ENCODE peak calls at places on chromosomes 7 and 10, in nine cellular contexts. M, R, P, O, U, B, K, D and E are unnamed samples.

GRCh38 chr7:46003896-46004875 is 83.1 kb upstream of the IGFBP3 start:
- DNase-seq in M (no peak), R (peak), P (peak), O (peak), U (no peak), B (no peak), K (no peak), D (no peak), E (no peak)

GRCh38 chr7:37484460-37485063 is 35.9 kb upstream of the ELMO1 start:
- DNase-seq in M (no peak), R (no peak), P (no peak), O (peak), U (no peak), B (no peak), K (no peak), D (no peak), E (no peak)

GRCh38 chr10:87095241-87095945 is 387 bp downstream of the SHLD2 start:
- DNase-seq in M (peak), R (no peak), P (peak), O (peak), U (peak), B (peak), K (peak), D (peak), E (peak)

GRCh38 chr7:152850420-152850819 is 90.9 kb downstream of the ACTR3B start:
- DNase-seq in M (no peak), R (no peak), P (peak), O (no peak), U (no peak), B (no peak), K (no peak), D (no peak), E (no peak)

GRCh38 chr7:142878315-142878714 is 7.2 kb downstream of the TRPV6 start:
- DNase-seq in M (no peak), R (no peak), P (no peak), O (no peak), U (no peak), B (no peak), K (no peak), D (no peak), E (no peak)

GRCh38 chr10:101485681-101486554 is 102.1 kb downstream of the POLL start:
- DNase-seq in M (peak), R (no peak), P (no peak), O (no peak), U (no peak), B (no peak), K (peak), D (peak), E (no peak)

GRCh38 chr7:112798199-112799159 is 8.3 kb upstream of the TMEM168 start:
- DNase-seq in M (no peak), R (no peak), P (no peak), O (no peak), U (no peak), B (no peak), K (no peak), D (no peak), E (no peak)

GRCh38 chr10:94104316-94105060 is 110.8 kb downstream of the PLCE1 start:
- DNase-seq in M (no peak), R (no peak), P (no peak), O (peak), U (no peak), B (no peak), K (no peak), D (no peak), E (no peak)

GRCh38 chr10:62047960-62048383 is 146.5 kb downstream of the ARID5B start:
- DNase-seq in M (no peak), R (no peak), P (no peak), O (peak), U (peak), B (no peak), K (no peak), D (no peak), E (no peak)

GRCh38 chr10:123870260-123870659 is 21.3 kb downstream of the CPXM2 start:
- DNase-seq in M (no peak), R (no peak), P (no peak), O (peak), U (no peak), B (no peak), K (no peak), D (no peak), E (no peak)

GRCh38 chr10:90675621-90676020 is 182.2 kb downstream of the HTR7 start:
- DNase-seq in M (no peak), R (no peak), P (no peak), O (peak), U (no peak), B (no peak), K (no peak), D (no peak), E (no peak)

GRCh38 chr10:75617485-75618155 is 186.2 kb downstream of the LRMDA start:
- DNase-seq in M (no peak), R (no peak), P (no peak), O (no peak), U (no peak), B (no peak), K (no peak), D (no peak), E (peak)

GRCh38 chr10:69880301-69881081 is 78.8 kb downstream of the COL13A1 start:
- DNase-seq in M (no peak), R (no peak), P (no peak), O (no peak), U (no peak), B (no peak), K (no peak), D (no peak), E (no peak)

GRCh38 chr7:80263321-80263720 is 128.7 kb downstream of the GNAI1 start:
- DNase-seq in M (no peak), R (no peak), P (peak), O (no peak), U (no peak), B (no peak), K (no peak), D (no peak), E (no peak)

GRCh38 chr10:24008164-24009066 is 200.5 kb upstream of the KIAA1217 start:
- DNase-seq in M (no peak), R (peak), P (peak), O (peak), U (no peak), B (no peak), K (no peak), D (peak), E (no peak)

GRCh38 chr10:5964736-5965135 is 12.6 kb downstream of the IL15RA start:
- DNase-seq in M (no peak), R (no peak), P (no peak), O (no peak), U (peak), B (peak), K (no peak), D (no peak), E (no peak)

GRCh38 chr10:88848499-88848898 is 3.1 kb downstream of the ANKRD22 start:
- DNase-seq in M (no peak), R (peak), P (peak), O (peak), U (no peak), B (no peak), K (no peak), D (no peak), E (no peak)

GRCh38 chr10:127776816-127777215 is 39.8 kb downstream of the FOXI2 start:
- DNase-seq in M (no peak), R (no peak), P (no peak), O (no peak), U (no peak), B (no peak), K (no peak), D (no peak), E (no peak)

GRCh38 chr10:43817368-43817767 is 168.7 kb upstream of the ZNF32 start:
- DNase-seq in M (no peak), R (no peak), P (peak), O (no peak), U (no peak), B (no peak), K (no peak), D (no peak), E (no peak)

GRCh38 chr7:94620703-94621118 is 35.2 kb downstream of the SGCE start:
- DNase-seq in M (no peak), R (peak), P (peak), O (peak), U (peak), B (peak), K (peak), D (peak), E (peak)

GRCh38 chr7:129494041-129494440 is 8.3 kb upstream of the SMKR1 start:
- DNase-seq in M (no peak), R (peak), P (peak), O (peak), U (no peak), B (no peak), K (no peak), D (no peak), E (no peak)

GRCh38 chr7:42746226-42746625 is 165.6 kb downstream of the C7orf25 start:
- DNase-seq in M (no peak), R (no peak), P (no peak), O (peak), U (no peak), B (no peak), K (no peak), D (no peak), E (no peak)

GRCh38 chr7:116025098-116025809 is 5.3 kb downstream of the TFEC start:
- DNase-seq in M (no peak), R (no peak), P (no peak), O (no peak), U (no peak), B (no peak), K (no peak), D (no peak), E (no peak)

GRCh38 chr7:24734306-24734705 is 23.0 kb downstream of the GSDME start:
- DNase-seq in M (no peak), R (no peak), P (no peak), O (no peak), U (no peak), B (no peak), K (no peak), D (no peak), E (no peak)

GRCh38 chr10:88126699-88127098 is 263.3 kb downstream of the PTEN start:
- DNase-seq in M (no peak), R (no peak), P (no peak), O (no peak), U (no peak), B (no peak), K (no peak), D (no peak), E (no peak)

GRCh38 chr7:70027864-70028263 is 429.6 kb downstream of the AUTS2 start:
- DNase-seq in M (no peak), R (no peak), P (no peak), O (no peak), U (no peak), B (no peak), K (no peak), D (no peak), E (no peak)

GRCh38 chr7:129778770-129779601 is 167.5 kb downstream of the NRF1 start:
- DNase-seq in M (no peak), R (no peak), P (peak), O (peak), U (no peak), B (no peak), K (peak), D (peak), E (peak)

GRCh38 chr7:85186521-85187241 is at the start of gene SEMA3D:
- DNase-seq in M (peak), R (peak), P (peak), O (peak), U (no peak), B (peak), K (peak), D (peak), E (peak)

GRCh38 chr7:34497153-34497777 is 160.8 kb upstream of the NPSR1 start:
- DNase-seq in M (no peak), R (no peak), P (no peak), O (no peak), U (no peak), B (no peak), K (no peak), D (no peak), E (no peak)

GRCh38 chr7:68544851-68545250 is 1053.4 kb upstream of the AUTS2 start:
- DNase-seq in M (no peak), R (no peak), P (no peak), O (no peak), U (no peak), B (no peak), K (no peak), D (no peak), E (no peak)